ENCODE peak calls at places on chromosome 5, in five cellular contexts. W is CD4-positive, alpha-beta memory T cell; H is PC-3; Q is SJSA1; F is hepatocyte. K is an unnamed sample.

GRCh38 chr5:151750121-151750520 is 8.3 kb downstream of the ATOX1 start:
- DNase-seq in W (no peak), H (no peak), Q (no peak), F (no peak), K (no peak)

GRCh38 chr5:126816649-126817048 is 39.7 kb downstream of the LMNB1 start:
- DNase-seq in W (no peak), H (no peak), Q (no peak), F (no peak), K (no peak)

GRCh38 chr5:156783092-156783491 is 67.0 kb upstream of the PPP1R2B start:
- DNase-seq in W (no peak), H (no peak), Q (no peak), F (no peak), K (no peak)

GRCh38 chr5:151899400-151899799 is 25.3 kb downstream of the GLRA1 start:
- DNase-seq in W (no peak), H (no peak), Q (no peak), F (no peak), K (no peak)

GRCh38 chr5:173230741-173231380 is 4.1 kb downstream of the NKX2-5 start:
- DNase-seq in W (no peak), H (no peak), Q (no peak), F (no peak), K (no peak)

GRCh38 chr5:82835488-82835887 is 241.7 kb downstream of the TMEM167A start:
- DNase-seq in W (no peak), H (no peak), Q (no peak), F (no peak), K (no peak)

GRCh38 chr5:151812757-151813309 is 41.1 kb downstream of the G3BP1 start:
- DNase-seq in W (no peak), H (peak), Q (no peak), F (no peak), K (no peak)

GRCh38 chr5:25416960-25417359 is 772.2 kb upstream of the CDH10 start:
- DNase-seq in W (no peak), H (no peak), Q (no peak), F (no peak), K (no peak)

GRCh38 chr5:149567226-149567625 is 14.1 kb upstream of the ARHGEF37 start:
- DNase-seq in W (no peak), H (no peak), Q (no peak), F (no peak), K (no peak)

GRCh38 chr5:53089481-53089976 is 20.0 kb downstream of the MOCS2 start:
- DNase-seq in W (peak), H (peak), Q (no peak), F (no peak), K (no peak)

GRCh38 chr5:60223342-60223741 is 329.8 kb upstream of the PDE4D start:
- DNase-seq in W (no peak), H (peak), Q (no peak), F (no peak), K (no peak)

GRCh38 chr5:11139471-11139870 is 378.4 kb upstream of the DAP start:
- DNase-seq in W (no peak), H (peak), Q (no peak), F (no peak), K (no peak)

GRCh38 chr5:1413611-1414241 is 31.5 kb downstream of the SLC6A3 start:
- DNase-seq in W (no peak), H (no peak), Q (no peak), F (no peak), K (peak)

GRCh38 chr5:159777049-159777448 is 139.2 kb upstream of the ADRA1B start:
- DNase-seq in W (no peak), H (peak), Q (no peak), F (no peak), K (no peak)

GRCh38 chr5:79077680-79078365 is 8.3 kb downstream of the BHMT2 start:
- DNase-seq in W (no peak), H (no peak), Q (no peak), F (no peak), K (no peak)

GRCh38 chr5:76473676-76474075 is 70.6 kb downstream of the IQGAP2 start:
- DNase-seq in W (peak), H (no peak), Q (no peak), F (no peak), K (no peak)

GRCh38 chr5:1792842-1793266 is 6.8 kb downstream of the MRPL36 start:
- DNase-seq in W (peak), H (peak), Q (peak), F (no peak), K (no peak)

GRCh38 chr5:43156388-43156787 is 35.6 kb upstream of the NIM1K start:
- DNase-seq in W (no peak), H (no peak), Q (no peak), F (no peak), K (no peak)

GRCh38 chr5:149240354-149240998 is 31.2 kb upstream of the AFAP1L1 start:
- DNase-seq in W (peak), H (no peak), Q (no peak), F (no peak), K (peak)

GRCh38 chr5:116841734-116842133 is 267.1 kb upstream of the SEMA6A start:
- DNase-seq in W (no peak), H (no peak), Q (no peak), F (no peak), K (no peak)

GRCh38 chr5:65823174-65823573 is 101.2 kb downstream of the NLN start:
- DNase-seq in W (no peak), H (peak), Q (no peak), F (no peak), K (no peak)

GRCh38 chr5:73901045-73901444 is 275.0 kb downstream of the ARHGEF28 start:
- DNase-seq in W (no peak), H (no peak), Q (peak), F (peak), K (no peak)

GRCh38 chr5:71589903-71590302 is 2.8 kb downstream of the MCCC2 start:
- DNase-seq in W (no peak), H (no peak), Q (no peak), F (no peak), K (no peak)

GRCh38 chr5:170278611-170279500 is 18.7 kb downstream of the LCP2 start:
- DNase-seq in W (peak), H (no peak), Q (no peak), F (no peak), K (peak)

GRCh38 chr5:151741678-151742423 is 16.6 kb downstream of the ATOX1 start:
- DNase-seq in W (no peak), H (peak), Q (peak), F (no peak), K (no peak)

GRCh38 chr5:132497488-132497997 is 7.0 kb upstream of the IRF1 start:
- DNase-seq in W (no peak), H (peak), Q (peak), F (peak), K (peak)
- H3K27ac ChIP-seq in W (peak), H (peak), Q (peak), F (peak), K (peak)

GRCh38 chr5:143102414-143102813 is 301.1 kb downstream of the NR3C1 start:
- DNase-seq in W (no peak), H (no peak), Q (no peak), F (no peak), K (no peak)

GRCh38 chr5:143108498-143109128 is 294.9 kb downstream of the NR3C1 start:
- DNase-seq in W (no peak), H (no peak), Q (no peak), F (no peak), K (no peak)

GRCh38 chr5:143101740-143102386 is 301.6 kb downstream of the NR3C1 start:
- DNase-seq in W (no peak), H (no peak), Q (no peak), F (no peak), K (no peak)

GRCh38 chr5:143106175-143106574 is 297.3 kb downstream of the NR3C1 start:
- DNase-seq in W (no peak), H (peak), Q (peak), F (peak), K (no peak)

DNA sequence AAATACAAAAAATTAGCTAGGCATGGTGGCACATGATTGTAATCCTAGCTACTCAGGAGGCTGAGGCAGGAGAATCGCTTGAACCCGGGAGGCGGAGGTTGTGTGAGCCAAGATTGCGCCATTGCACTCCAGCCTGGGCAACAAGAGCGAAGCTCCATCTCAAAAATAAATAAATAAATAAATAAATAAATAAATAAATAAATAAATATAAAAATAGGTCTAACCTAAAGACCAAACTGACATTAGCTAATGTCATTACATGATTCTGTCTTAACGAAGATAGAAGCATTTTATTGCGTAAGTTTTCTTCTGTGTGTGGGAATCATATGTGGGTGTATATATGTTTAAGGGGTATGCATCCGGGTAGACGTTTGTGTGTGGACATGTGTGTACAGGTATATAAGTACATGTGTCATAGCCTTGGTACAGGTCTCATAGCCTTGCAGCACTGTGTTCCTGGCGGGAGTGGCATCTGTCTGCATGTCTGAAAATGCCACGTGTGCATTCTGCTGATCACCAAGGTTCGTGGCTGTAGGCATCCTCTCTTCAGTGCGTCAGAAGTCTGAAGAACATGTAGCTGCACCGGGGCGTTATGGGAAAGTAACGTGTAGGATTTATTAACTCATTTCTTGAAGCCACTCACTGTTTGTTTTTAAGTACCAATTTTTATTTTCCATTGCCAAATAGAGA is 298.1 kb downstream of the NR3C1 start:
- DNase-seq in W (no peak), H (no peak), Q (no peak), F (no peak), K (no peak)
- H3K27ac ChIP-seq in W (no peak), H (no peak), Q (no peak), F (no peak), K (no peak)

DNA sequence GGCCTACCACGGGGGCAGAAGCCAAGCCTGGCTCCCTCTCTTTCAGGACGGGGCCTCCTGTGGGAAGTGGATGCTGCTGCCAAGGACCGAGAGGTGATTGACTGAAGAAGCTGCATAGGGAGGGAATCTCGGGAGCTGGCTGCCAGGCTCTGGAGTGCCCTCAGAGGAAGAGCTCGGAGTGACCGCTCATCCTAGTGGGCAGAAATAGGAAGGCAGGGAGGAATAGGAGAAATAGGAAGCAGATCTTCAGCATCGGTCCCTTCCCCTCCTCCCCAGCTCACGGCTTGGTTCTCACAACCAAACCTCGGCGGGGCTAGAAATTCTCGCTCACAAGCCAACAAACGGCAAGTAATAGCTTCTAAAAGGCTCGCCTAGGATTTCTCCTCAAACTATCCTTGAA is 159.9 kb upstream of the RAI14 start:
- DNase-seq in W (no peak), H (no peak), Q (no peak), F (no peak), K (no peak)
- H3K27ac ChIP-seq in W (no peak), H (no peak), Q (no peak), F (no peak), K (no peak)

GRCh38 chr5:135551593-135552447 is 16.1 kb upstream of the NEUROG1 start:
- DNase-seq in W (peak), H (peak), Q (peak), F (peak), K (no peak)

GRCh38 chr5:135555530-135555929 is 19.8 kb upstream of the NEUROG1 start:
- DNase-seq in W (no peak), H (no peak), Q (no peak), F (no peak), K (no peak)

GRCh38 chr5:135557034-135557838 is 21.5 kb upstream of the NEUROG1 start:
- DNase-seq in W (no peak), H (no peak), Q (no peak), F (no peak), K (no peak)

GRCh38 chr5:135549413-135549812 is 13.6 kb upstream of the NEUROG1 start:
- DNase-seq in W (no peak), H (no peak), Q (no peak), F (no peak), K (no peak)

DNA sequence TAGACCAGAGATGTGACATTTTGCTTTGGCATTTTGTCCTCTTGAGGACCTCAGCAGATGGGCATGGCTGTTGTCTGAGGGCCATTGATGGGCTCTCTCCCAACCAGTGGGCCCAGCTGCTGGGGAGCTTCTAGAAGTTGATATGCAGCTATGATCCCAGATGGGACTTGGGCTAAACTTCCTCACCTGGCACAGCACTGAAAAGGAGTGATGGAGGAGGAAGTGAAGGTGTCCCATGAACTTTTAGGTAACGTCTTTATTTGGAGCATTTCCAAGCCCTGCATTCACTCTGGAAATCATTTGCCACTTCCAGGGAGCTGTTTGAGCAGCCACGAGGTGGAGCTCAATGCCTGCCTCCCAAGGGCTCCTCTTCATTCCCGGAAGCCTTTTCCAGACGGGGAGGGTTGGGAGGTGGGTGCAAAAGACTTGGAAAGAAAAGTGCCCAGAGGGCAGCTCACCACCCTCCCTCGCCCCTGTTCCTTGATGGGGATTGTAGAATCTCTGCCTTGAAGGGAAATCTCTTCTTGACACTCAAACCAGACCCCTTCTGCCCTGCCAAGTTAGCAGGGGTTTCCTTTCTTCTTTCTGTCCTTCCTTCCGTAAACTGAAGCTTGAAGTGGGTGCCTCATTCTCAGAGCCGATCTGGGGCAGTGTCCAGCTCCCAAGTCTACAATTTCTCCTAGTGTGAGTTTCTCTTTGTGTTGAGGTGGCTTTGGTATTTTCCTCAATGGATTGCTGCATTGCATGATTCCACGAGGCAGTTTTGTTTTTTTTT is 18.1 kb upstream of the NEUROG1 start:
- DNase-seq in W (no peak), H (peak), Q (peak), F (peak), K (no peak)
- H3K27ac ChIP-seq in W (no peak), H (no peak), Q (no peak), F (no peak), K (no peak)

DNA sequence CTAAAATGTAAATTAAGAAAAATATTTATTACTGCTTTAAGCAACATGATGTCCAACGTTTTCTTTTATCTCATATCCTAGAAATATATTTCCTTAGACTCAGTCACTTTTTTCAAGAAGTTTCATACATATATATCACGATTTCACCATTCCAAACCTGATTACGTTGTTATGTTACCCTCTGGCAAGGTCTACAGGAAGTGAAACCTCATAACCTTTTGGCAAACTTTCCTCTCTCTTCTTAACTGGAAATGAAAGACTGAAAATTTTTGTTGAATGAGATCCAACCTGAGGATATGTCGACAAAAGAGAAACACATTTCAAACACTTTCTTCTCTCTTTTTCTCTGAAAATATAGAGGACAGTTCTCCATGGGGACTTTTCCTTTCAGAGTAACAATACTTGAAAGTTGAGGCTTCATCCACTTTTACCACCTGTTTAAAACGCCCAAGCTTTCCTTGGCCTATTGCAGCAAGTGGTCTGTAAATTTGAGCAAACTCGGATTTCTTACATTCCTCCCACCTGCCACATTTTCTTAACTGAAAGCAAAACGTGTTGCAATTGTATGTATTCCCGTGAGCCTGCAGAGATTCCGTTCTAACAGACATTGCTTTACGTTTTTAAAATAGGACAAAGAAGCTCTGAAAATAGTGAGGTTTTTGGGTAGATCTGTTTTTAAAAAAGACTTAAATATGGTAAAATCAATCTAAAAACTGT is 298.0 kb downstream of the CETN3 start:
- DNase-seq in W (no peak), H (no peak), Q (no peak), F (no peak), K (no peak)
- H3K27ac ChIP-seq in W (no peak), H (no peak), Q (no peak), F (no peak), K (no peak)

DNA sequence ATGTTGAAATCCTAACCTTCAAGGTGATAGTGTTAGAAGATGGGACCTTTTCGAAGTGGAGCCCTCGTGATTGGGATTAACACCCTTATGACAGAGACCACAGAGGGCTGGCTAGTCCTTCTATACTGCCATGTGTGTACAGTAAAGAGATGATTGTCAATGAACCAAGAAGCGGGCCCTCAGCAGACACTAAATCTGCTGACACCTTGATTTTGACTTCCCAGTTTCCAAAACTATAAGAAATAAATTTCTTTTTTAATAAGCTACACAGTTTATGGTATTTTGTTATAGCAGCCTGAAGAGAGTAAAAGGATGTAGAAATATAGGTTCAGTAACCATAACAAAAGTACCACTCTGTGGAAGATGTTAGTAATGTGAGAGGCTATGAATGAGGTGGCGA is 419.0 kb upstream of the NUDT12 start:
- DNase-seq in W (no peak), H (no peak), Q (no peak), F (no peak), K (no peak)
- H3K27ac ChIP-seq in W (no peak), H (no peak), Q (no peak), F (no peak), K (no peak)

K was measured in upper lobe of right lung.